ENCODE peak calls at places on chromosomes 7 and 10, in ten cellular contexts. One of them, this sample, is unnamed.

GRCh38 chr7:131197920-131198610 is 129.6 kb upstream of the MKLN1 start:
- DNase-seq in NCI-H1105: no peak
- DNase-seq in lower leg skin: no peak
- DNase-seq in NCI-H2029 treated with DMSO at 0.1 percent for 48 hours: no peak
- DNase-seq in T-cell: no peak
- DNase-seq in AG09309: peak; percentile 61
- DNase-seq in NCI-H1092: no peak
- DNase-seq in upper lobe of right lung: no peak
- DNase-seq in IMR-90: peak; percentile 44
- DNase-seq in stimulated activated CD8-positive, alpha-beta memory T cell treated with anti-CD3 and anti-CD28 coated beads, Interleukin-7, amount 100 ng/mL, for 24 hours: no peak
- DNase-seq in this sample: no peak

GRCh38 chr10:96288151-96288621 is 16.0 kb upstream of the DNTT start:
- DNase-seq in NCI-H1105: no peak
- DNase-seq in lower leg skin: no peak
- DNase-seq in NCI-H2029 treated with DMSO at 0.1 percent for 48 hours: no peak
- DNase-seq in T-cell: no peak
- DNase-seq in AG09309: no peak
- DNase-seq in NCI-H1092: no peak
- DNase-seq in upper lobe of right lung: no peak
- DNase-seq in IMR-90: no peak
- DNase-seq in stimulated activated CD8-positive, alpha-beta memory T cell treated with anti-CD3 and anti-CD28 coated beads, Interleukin-7, amount 100 ng/mL, for 24 hours: no peak
- DNase-seq in this sample: no peak

GRCh38 chr10:110356628-110357245 is 52.0 kb upstream of the SMNDC1 start:
- DNase-seq in NCI-H1105: no peak
- DNase-seq in lower leg skin: no peak
- DNase-seq in NCI-H2029 treated with DMSO at 0.1 percent for 48 hours: no peak
- DNase-seq in T-cell: peak; percentile 49
- DNase-seq in AG09309: no peak
- DNase-seq in NCI-H1092: no peak
- DNase-seq in upper lobe of right lung: no peak
- DNase-seq in IMR-90: peak; percentile 94
- DNase-seq in stimulated activated CD8-positive, alpha-beta memory T cell treated with anti-CD3 and anti-CD28 coated beads, Interleukin-7, amount 100 ng/mL, for 24 hours: no peak
- DNase-seq in this sample: no peak

GRCh38 chr10:132876131-132876860 is 66.1 kb downstream of the CFAP46 start:
- DNase-seq in NCI-H1105: no peak
- DNase-seq in lower leg skin: peak; percentile 62
- DNase-seq in NCI-H2029 treated with DMSO at 0.1 percent for 48 hours: no peak
- DNase-seq in T-cell: no peak
- DNase-seq in AG09309: no peak
- DNase-seq in NCI-H1092: no peak
- DNase-seq in upper lobe of right lung: peak; percentile 55
- DNase-seq in IMR-90: no peak
- DNase-seq in stimulated activated CD8-positive, alpha-beta memory T cell treated with anti-CD3 and anti-CD28 coated beads, Interleukin-7, amount 100 ng/mL, for 24 hours: no peak
- DNase-seq in this sample: no peak

GRCh38 chr7:55308186-55308929 is 56.8 kb upstream of the LANCL2 start:
- DNase-seq in NCI-H1105: no peak
- DNase-seq in lower leg skin: no peak
- DNase-seq in NCI-H2029 treated with DMSO at 0.1 percent for 48 hours: no peak
- DNase-seq in T-cell: no peak
- DNase-seq in AG09309: peak; percentile 91
- DNase-seq in NCI-H1092: no peak
- DNase-seq in upper lobe of right lung: no peak
- DNase-seq in IMR-90: peak; percentile 87
- DNase-seq in stimulated activated CD8-positive, alpha-beta memory T cell treated with anti-CD3 and anti-CD28 coated beads, Interleukin-7, amount 100 ng/mL, for 24 hours: no peak
- DNase-seq in this sample: no peak

GRCh38 chr10:21015838-21016237 is 118.7 kb upstream of the NEBL start:
- DNase-seq in NCI-H1105: no peak
- DNase-seq in lower leg skin: no peak
- DNase-seq in NCI-H2029 treated with DMSO at 0.1 percent for 48 hours: no peak
- DNase-seq in T-cell: no peak
- DNase-seq in AG09309: no peak
- DNase-seq in NCI-H1092: no peak
- DNase-seq in upper lobe of right lung: no peak
- DNase-seq in IMR-90: no peak
- DNase-seq in stimulated activated CD8-positive, alpha-beta memory T cell treated with anti-CD3 and anti-CD28 coated beads, Interleukin-7, amount 100 ng/mL, for 24 hours: no peak
- DNase-seq in this sample: no peak

GRCh38 chr10:93309062-93309461 is 173.1 kb downstream of the MYOF start:
- DNase-seq in NCI-H1105: no peak
- DNase-seq in lower leg skin: no peak
- DNase-seq in NCI-H2029 treated with DMSO at 0.1 percent for 48 hours: no peak
- DNase-seq in T-cell: no peak
- DNase-seq in AG09309: no peak
- DNase-seq in NCI-H1092: no peak
- DNase-seq in upper lobe of right lung: no peak
- DNase-seq in IMR-90: peak; percentile 22
- DNase-seq in stimulated activated CD8-positive, alpha-beta memory T cell treated with anti-CD3 and anti-CD28 coated beads, Interleukin-7, amount 100 ng/mL, for 24 hours: no peak
- DNase-seq in this sample: no peak

GRCh38 chr7:151187409-151188251 is 580 bp upstream of the ASB10 start:
- DNase-seq in NCI-H1105: no peak
- DNase-seq in lower leg skin: no peak
- DNase-seq in NCI-H2029 treated with DMSO at 0.1 percent for 48 hours: no peak
- DNase-seq in T-cell: no peak
- DNase-seq in AG09309: no peak
- DNase-seq in NCI-H1092: no peak
- DNase-seq in upper lobe of right lung: peak; percentile 60
- DNase-seq in IMR-90: no peak
- DNase-seq in stimulated activated CD8-positive, alpha-beta memory T cell treated with anti-CD3 and anti-CD28 coated beads, Interleukin-7, amount 100 ng/mL, for 24 hours: no peak
- DNase-seq in this sample: no peak

GRCh38 chr10:28971255-28971654 is 293.9 kb downstream of the BAMBI start:
- DNase-seq in NCI-H1105: no peak
- DNase-seq in lower leg skin: no peak
- DNase-seq in NCI-H2029 treated with DMSO at 0.1 percent for 48 hours: no peak
- DNase-seq in T-cell: no peak
- DNase-seq in AG09309: no peak
- DNase-seq in NCI-H1092: no peak
- DNase-seq in upper lobe of right lung: no peak
- DNase-seq in IMR-90: no peak
- DNase-seq in stimulated activated CD8-positive, alpha-beta memory T cell treated with anti-CD3 and anti-CD28 coated beads, Interleukin-7, amount 100 ng/mL, for 24 hours: no peak
- DNase-seq in this sample: no peak

GRCh38 chr7:27873981-27874957 is 134.3 kb downstream of the TAX1BP1 start:
- DNase-seq in NCI-H1105: no peak
- DNase-seq in lower leg skin: no peak
- DNase-seq in NCI-H2029 treated with DMSO at 0.1 percent for 48 hours: no peak
- DNase-seq in T-cell: no peak
- DNase-seq in AG09309: no peak
- DNase-seq in NCI-H1092: no peak
- DNase-seq in upper lobe of right lung: peak; percentile 77
- DNase-seq in IMR-90: peak; percentile 19
- DNase-seq in stimulated activated CD8-positive, alpha-beta memory T cell treated with anti-CD3 and anti-CD28 coated beads, Interleukin-7, amount 100 ng/mL, for 24 hours: no peak
- DNase-seq in this sample: no peak

GRCh38 chr7:7662527-7662926 is 22.0 kb downstream of the UMAD1 start:
- DNase-seq in NCI-H1105: no peak
- DNase-seq in lower leg skin: no peak
- DNase-seq in NCI-H2029 treated with DMSO at 0.1 percent for 48 hours: no peak
- DNase-seq in T-cell: no peak
- DNase-seq in AG09309: no peak
- DNase-seq in NCI-H1092: no peak
- DNase-seq in upper lobe of right lung: no peak
- DNase-seq in IMR-90: peak; percentile 34
- DNase-seq in stimulated activated CD8-positive, alpha-beta memory T cell treated with anti-CD3 and anti-CD28 coated beads, Interleukin-7, amount 100 ng/mL, for 24 hours: no peak
- DNase-seq in this sample: no peak

GRCh38 chr7:18345641-18346234 is 149.8 kb upstream of the HDAC9 start:
- DNase-seq in NCI-H1105: peak; percentile 41
- DNase-seq in lower leg skin: no peak
- DNase-seq in NCI-H2029 treated with DMSO at 0.1 percent for 48 hours: peak; percentile 55
- DNase-seq in T-cell: peak; percentile 5
- DNase-seq in AG09309: no peak
- DNase-seq in NCI-H1092: peak; percentile 27
- DNase-seq in upper lobe of right lung: no peak
- DNase-seq in IMR-90: peak; percentile 46
- DNase-seq in stimulated activated CD8-positive, alpha-beta memory T cell treated with anti-CD3 and anti-CD28 coated beads, Interleukin-7, amount 100 ng/mL, for 24 hours: no peak
- DNase-seq in this sample: peak; percentile 26

GRCh38 chr10:101888251-101888949 is 44.8 kb upstream of the KCNIP2 start:
- DNase-seq in NCI-H1105: no peak
- DNase-seq in lower leg skin: no peak
- DNase-seq in NCI-H2029 treated with DMSO at 0.1 percent for 48 hours: no peak
- DNase-seq in T-cell: no peak
- DNase-seq in AG09309: no peak
- DNase-seq in NCI-H1092: no peak
- DNase-seq in upper lobe of right lung: no peak
- DNase-seq in IMR-90: no peak
- DNase-seq in stimulated activated CD8-positive, alpha-beta memory T cell treated with anti-CD3 and anti-CD28 coated beads, Interleukin-7, amount 100 ng/mL, for 24 hours: no peak
- DNase-seq in this sample: no peak

GRCh38 chr10:70323143-70323696 is 39.4 kb upstream of the NPFFR1 start:
- DNase-seq in NCI-H1105: no peak
- DNase-seq in lower leg skin: no peak
- DNase-seq in NCI-H2029 treated with DMSO at 0.1 percent for 48 hours: no peak
- DNase-seq in T-cell: peak; percentile 4
- DNase-seq in AG09309: no peak
- DNase-seq in NCI-H1092: no peak
- DNase-seq in upper lobe of right lung: no peak
- DNase-seq in IMR-90: no peak
- DNase-seq in stimulated activated CD8-positive, alpha-beta memory T cell treated with anti-CD3 and anti-CD28 coated beads, Interleukin-7, amount 100 ng/mL, for 24 hours: no peak
- DNase-seq in this sample: no peak

GRCh38 chr10:104617831-104618230 is 23.3 kb upstream of the SORCS3 start:
- DNase-seq in NCI-H1105: no peak
- DNase-seq in lower leg skin: no peak
- DNase-seq in NCI-H2029 treated with DMSO at 0.1 percent for 48 hours: no peak
- DNase-seq in T-cell: no peak
- DNase-seq in AG09309: no peak
- DNase-seq in NCI-H1092: no peak
- DNase-seq in upper lobe of right lung: no peak
- DNase-seq in IMR-90: no peak
- DNase-seq in stimulated activated CD8-positive, alpha-beta memory T cell treated with anti-CD3 and anti-CD28 coated beads, Interleukin-7, amount 100 ng/mL, for 24 hours: no peak
- DNase-seq in this sample: no peak

GRCh38 chr10:117004627-117005453 is at the start of gene SHTN1:
- DNase-seq in NCI-H1105: peak; percentile 71
- DNase-seq in lower leg skin: peak; percentile 94
- DNase-seq in NCI-H2029 treated with DMSO at 0.1 percent for 48 hours: peak; percentile 37
- DNase-seq in T-cell: peak; percentile 24
- DNase-seq in AG09309: no peak
- DNase-seq in NCI-H1092: peak; percentile 32
- DNase-seq in upper lobe of right lung: peak; percentile 94
- DNase-seq in IMR-90: peak; percentile 50
- DNase-seq in stimulated activated CD8-positive, alpha-beta memory T cell treated with anti-CD3 and anti-CD28 coated beads, Interleukin-7, amount 100 ng/mL, for 24 hours: no peak
- DNase-seq in this sample: peak; percentile 49

GRCh38 chr10:27068217-27068891 is 31.9 kb downstream of the ANKRD26 start:
- DNase-seq in NCI-H1105: no peak
- DNase-seq in lower leg skin: no peak
- DNase-seq in NCI-H2029 treated with DMSO at 0.1 percent for 48 hours: no peak
- DNase-seq in T-cell: no peak
- DNase-seq in AG09309: no peak
- DNase-seq in NCI-H1092: no peak
- DNase-seq in upper lobe of right lung: no peak
- DNase-seq in IMR-90: no peak
- DNase-seq in stimulated activated CD8-positive, alpha-beta memory T cell treated with anti-CD3 and anti-CD28 coated beads, Interleukin-7, amount 100 ng/mL, for 24 hours: no peak
- DNase-seq in this sample: no peak

GRCh38 chr10:61662794-61663259 is at the start of gene CABCOCO1:
- DNase-seq in NCI-H1105: no peak
- DNase-seq in lower leg skin: peak; percentile 87
- DNase-seq in NCI-H2029 treated with DMSO at 0.1 percent for 48 hours: peak; percentile 1
- DNase-seq in T-cell: no peak
- DNase-seq in AG09309: no peak
- DNase-seq in NCI-H1092: peak; percentile 63
- DNase-seq in upper lobe of right lung: peak; percentile 88
- DNase-seq in IMR-90: peak; percentile 32
- DNase-seq in stimulated activated CD8-positive, alpha-beta memory T cell treated with anti-CD3 and anti-CD28 coated beads, Interleukin-7, amount 100 ng/mL, for 24 hours: no peak
- DNase-seq in this sample: no peak

GRCh38 chr7:91520645-91521044 is 256.4 kb downstream of the FZD1 start:
- DNase-seq in NCI-H1105: no peak
- DNase-seq in lower leg skin: no peak
- DNase-seq in NCI-H2029 treated with DMSO at 0.1 percent for 48 hours: peak; percentile 16
- DNase-seq in T-cell: no peak
- DNase-seq in AG09309: no peak
- DNase-seq in NCI-H1092: peak; percentile 62
- DNase-seq in upper lobe of right lung: no peak
- DNase-seq in IMR-90: no peak
- DNase-seq in stimulated activated CD8-positive, alpha-beta memory T cell treated with anti-CD3 and anti-CD28 coated beads, Interleukin-7, amount 100 ng/mL, for 24 hours: no peak
- DNase-seq in this sample: no peak

GRCh38 chr10:18216482-18216881 is 76.3 kb downstream of the CACNB2 start:
- DNase-seq in NCI-H1105: no peak
- DNase-seq in lower leg skin: no peak
- DNase-seq in NCI-H2029 treated with DMSO at 0.1 percent for 48 hours: no peak
- DNase-seq in T-cell: no peak
- DNase-seq in AG09309: no peak
- DNase-seq in NCI-H1092: no peak
- DNase-seq in upper lobe of right lung: no peak
- DNase-seq in IMR-90: peak; percentile 62
- DNase-seq in stimulated activated CD8-positive, alpha-beta memory T cell treated with anti-CD3 and anti-CD28 coated beads, Interleukin-7, amount 100 ng/mL, for 24 hours: no peak
- DNase-seq in this sample: no peak

GRCh38 chr10:122112625-122113160 is 123.7 kb downstream of the TACC2 start:
- DNase-seq in NCI-H1105: no peak
- DNase-seq in lower leg skin: peak; percentile 95
- DNase-seq in NCI-H2029 treated with DMSO at 0.1 percent for 48 hours: no peak
- DNase-seq in T-cell: no peak
- DNase-seq in AG09309: peak; percentile 87
- DNase-seq in NCI-H1092: no peak
- DNase-seq in upper lobe of right lung: peak; percentile 93
- DNase-seq in IMR-90: peak; percentile 96
- DNase-seq in stimulated activated CD8-positive, alpha-beta memory T cell treated with anti-CD3 and anti-CD28 coated beads, Interleukin-7, amount 100 ng/mL, for 24 hours: no peak
- DNase-seq in this sample: no peak

GRCh38 chr10:78071857-78072179 is 38.2 kb downstream of the RPS24 start:
- DNase-seq in NCI-H1105: no peak
- DNase-seq in lower leg skin: no peak
- DNase-seq in NCI-H2029 treated with DMSO at 0.1 percent for 48 hours: no peak
- DNase-seq in T-cell: no peak
- DNase-seq in AG09309: no peak
- DNase-seq in NCI-H1092: no peak
- DNase-seq in upper lobe of right lung: no peak
- DNase-seq in IMR-90: no peak
- DNase-seq in stimulated activated CD8-positive, alpha-beta memory T cell treated with anti-CD3 and anti-CD28 coated beads, Interleukin-7, amount 100 ng/mL, for 24 hours: no peak
- DNase-seq in this sample: no peak

GRCh38 chr7:40622830-40623507 is 488.2 kb downstream of the SUGCT start:
- DNase-seq in NCI-H1105: no peak
- DNase-seq in lower leg skin: no peak
- DNase-seq in NCI-H2029 treated with DMSO at 0.1 percent for 48 hours: no peak
- DNase-seq in T-cell: no peak
- DNase-seq in AG09309: no peak
- DNase-seq in NCI-H1092: no peak
- DNase-seq in upper lobe of right lung: no peak
- DNase-seq in IMR-90: no peak
- DNase-seq in stimulated activated CD8-positive, alpha-beta memory T cell treated with anti-CD3 and anti-CD28 coated beads, Interleukin-7, amount 100 ng/mL, for 24 hours: no peak
- DNase-seq in this sample: no peak